ENCODE peak calls at places on chromosomes 11 and 22, in six cellular contexts. One of them, this sample, is unnamed.

GRCh38 chr22:26907366-26907765 is 250.0 kb downstream of the MIAT start:
- DNase-seq in IMR-90: no peak
- DNase-seq in keratinocyte: no peak
- DNase-seq in neuronal stem cell: no peak
- DNase-seq in psoas muscle: no peak
- DNase-seq in mucosa of descending colon: no peak
- DNase-seq in this sample: no peak

GRCh38 chr22:29308148-29308790 is 1.8 kb downstream of the GAS2L1 start:
- DNase-seq in keratinocyte: no peak
- DNase-seq in IMR-90: no peak
- DNase-seq in neuronal stem cell: no peak
- DNase-seq in psoas muscle: peak; percentile 79
- DNase-seq in mucosa of descending colon: no peak
- DNase-seq in this sample: peak; percentile 62

GRCh38 chr11:20688761-20689160 is 19.4 kb downstream of the NELL1 start:
- DNase-seq in psoas muscle: no peak
- DNase-seq in keratinocyte: no peak
- DNase-seq in IMR-90: no peak
- DNase-seq in mucosa of descending colon: no peak
- DNase-seq in neuronal stem cell: no peak
- DNase-seq in this sample: no peak

GRCh38 chr11:57429946-57430345 is 3.0 kb upstream of the SLC43A3 start:
- DNase-seq in neuronal stem cell: no peak
- DNase-seq in mucosa of descending colon: no peak
- DNase-seq in IMR-90: no peak
- DNase-seq in keratinocyte: no peak
- DNase-seq in psoas muscle: no peak
- DNase-seq in this sample: no peak

GRCh38 chr11:87878373-87878779 is 296.9 kb downstream of the RAB38 start:
- DNase-seq in mucosa of descending colon: peak; percentile 33
- DNase-seq in keratinocyte: no peak
- DNase-seq in IMR-90: peak; percentile 57
- DNase-seq in psoas muscle: no peak
- DNase-seq in neuronal stem cell: no peak
- DNase-seq in this sample: no peak

GRCh38 chr11:70378506-70379134 is 19.7 kb upstream of the CTTN start:
- DNase-seq in neuronal stem cell: no peak
- DNase-seq in mucosa of descending colon: no peak
- DNase-seq in psoas muscle: no peak
- DNase-seq in IMR-90: no peak
- DNase-seq in keratinocyte: no peak
- DNase-seq in this sample: peak; percentile 52

GRCh38 chr11:65817312-65817814 is 16.4 kb upstream of the SNX32 start:
- DNase-seq in mucosa of descending colon: no peak
- DNase-seq in neuronal stem cell: no peak
- DNase-seq in psoas muscle: no peak
- DNase-seq in IMR-90: no peak
- DNase-seq in keratinocyte: no peak
- DNase-seq in this sample: no peak

GRCh38 chr11:9717719-9718118 is 53.8 kb downstream of the SWAP70 start:
- DNase-seq in IMR-90: no peak
- DNase-seq in psoas muscle: no peak
- DNase-seq in mucosa of descending colon: no peak
- DNase-seq in keratinocyte: no peak
- DNase-seq in neuronal stem cell: no peak
- DNase-seq in this sample: no peak

GRCh38 chr11:727859-728748 is 19.2 kb upstream of the TALDO1 start:
- DNase-seq in neuronal stem cell: peak; percentile 71
- DNase-seq in mucosa of descending colon: peak; percentile 91
- DNase-seq in psoas muscle: peak; percentile 92
- DNase-seq in keratinocyte: no peak
- DNase-seq in IMR-90: peak; percentile 72
- DNase-seq in this sample: peak; percentile 100

GRCh38 chr11:84993386-84993785 is 633.8 kb downstream of the DLG2 start:
- DNase-seq in keratinocyte: no peak
- DNase-seq in neuronal stem cell: no peak
- DNase-seq in psoas muscle: no peak
- DNase-seq in IMR-90: no peak
- DNase-seq in mucosa of descending colon: peak; percentile 23
- DNase-seq in this sample: no peak

GRCh38 chr11:108278546-108278945 is 55.7 kb downstream of the ATM start:
- DNase-seq in keratinocyte: no peak
- DNase-seq in IMR-90: peak; percentile 2
- DNase-seq in mucosa of descending colon: peak; percentile 5
- DNase-seq in psoas muscle: no peak
- DNase-seq in neuronal stem cell: no peak
- DNase-seq in this sample: no peak

GRCh38 chr11:11782532-11783110 is 59.2 kb upstream of the USP47 start:
- DNase-seq in neuronal stem cell: no peak
- DNase-seq in mucosa of descending colon: peak; percentile 52
- DNase-seq in IMR-90: no peak
- DNase-seq in keratinocyte: no peak
- DNase-seq in psoas muscle: no peak
- DNase-seq in this sample: no peak

GRCh38 chr11:117414724-117415123 is 87.1 kb downstream of the CEP164 start:
- DNase-seq in psoas muscle: no peak
- DNase-seq in IMR-90: no peak
- DNase-seq in mucosa of descending colon: no peak
- DNase-seq in keratinocyte: no peak
- DNase-seq in neuronal stem cell: no peak
- DNase-seq in this sample: peak; percentile 30

GRCh38 chr22:38260760-38261477 is 11.9 kb downstream of the TMEM184B start:
- DNase-seq in IMR-90: peak; percentile 29
- DNase-seq in mucosa of descending colon: no peak
- DNase-seq in keratinocyte: no peak
- DNase-seq in psoas muscle: no peak
- DNase-seq in neuronal stem cell: peak; percentile 49
- DNase-seq in this sample: peak; percentile 86

GRCh38 chr11:120391854-120392253 is 55.6 kb downstream of the ARHGEF12 start:
- DNase-seq in neuronal stem cell: no peak
- DNase-seq in psoas muscle: no peak
- DNase-seq in keratinocyte: no peak
- DNase-seq in mucosa of descending colon: no peak
- DNase-seq in IMR-90: peak; percentile 30
- DNase-seq in this sample: no peak

GRCh38 chr22:32448980-32449379 is 15.3 kb downstream of the BPIFC start:
- DNase-seq in keratinocyte: no peak
- DNase-seq in mucosa of descending colon: peak; percentile 14
- DNase-seq in neuronal stem cell: no peak
- DNase-seq in psoas muscle: no peak
- DNase-seq in IMR-90: no peak
- DNase-seq in this sample: no peak

GRCh38 chr11:67423466-67423865 is 4.8 kb upstream of the RPS6KB2 start:
- DNase-seq in IMR-90: no peak
- DNase-seq in neuronal stem cell: no peak
- DNase-seq in keratinocyte: no peak
- DNase-seq in mucosa of descending colon: no peak
- DNase-seq in psoas muscle: no peak
- DNase-seq in this sample: no peak

GRCh38 chr11:112271242-112271641 is 10.6 kb upstream of the PLET1 start:
- DNase-seq in mucosa of descending colon: no peak
- DNase-seq in keratinocyte: no peak
- DNase-seq in IMR-90: no peak
- DNase-seq in neuronal stem cell: no peak
- DNase-seq in psoas muscle: no peak
- DNase-seq in this sample: no peak

GRCh38 chr11:111521132-111521531 is 6.6 kb downstream of the HOATZ start:
- DNase-seq in neuronal stem cell: no peak
- DNase-seq in mucosa of descending colon: no peak
- DNase-seq in psoas muscle: no peak
- DNase-seq in keratinocyte: no peak
- DNase-seq in IMR-90: peak; percentile 34
- DNase-seq in this sample: no peak

GRCh38 chr22:29689872-29690213 is 30.0 kb upstream of the CABP7 start:
- DNase-seq in neuronal stem cell: peak; percentile 54
- DNase-seq in IMR-90: peak; percentile 55
- DNase-seq in keratinocyte: no peak
- DNase-seq in mucosa of descending colon: peak; percentile 70
- DNase-seq in psoas muscle: peak; percentile 82
- DNase-seq in this sample: peak; percentile 95

GRCh38 chr11:73652046-73652730 is 5.8 kb downstream of the PLEKHB1 start:
- DNase-seq in neuronal stem cell: peak; percentile 84
- DNase-seq in keratinocyte: no peak
- DNase-seq in psoas muscle: no peak
- DNase-seq in mucosa of descending colon: no peak
- DNase-seq in IMR-90: no peak
- DNase-seq in this sample: no peak

GRCh38 chr11:46335858-46336600 is 11.2 kb upstream of the DGKZ start:
- DNase-seq in IMR-90: no peak
- DNase-seq in keratinocyte: no peak
- DNase-seq in mucosa of descending colon: no peak
- DNase-seq in psoas muscle: no peak
- DNase-seq in neuronal stem cell: no peak
- DNase-seq in this sample: peak; percentile 66

GRCh38 chr11:125342281-125342980 is 153.6 kb downstream of the FEZ1 start:
- DNase-seq in keratinocyte: no peak
- DNase-seq in neuronal stem cell: no peak
- DNase-seq in psoas muscle: no peak
- DNase-seq in mucosa of descending colon: no peak
- DNase-seq in IMR-90: no peak
- DNase-seq in this sample: no peak

GRCh38 chr11:134050541-134051383 is 18.1 kb upstream of the JAM3 start:
- DNase-seq in psoas muscle: peak; percentile 85
- DNase-seq in IMR-90: peak; percentile 49
- DNase-seq in neuronal stem cell: peak; percentile 62
- DNase-seq in keratinocyte: no peak
- DNase-seq in mucosa of descending colon: peak; percentile 92
- DNase-seq in this sample: peak; percentile 97

GRCh38 chr11:67316882-67317364 is 13.6 kb downstream of the SSH3 start:
- DNase-seq in mucosa of descending colon: no peak
- DNase-seq in psoas muscle: no peak
- DNase-seq in IMR-90: peak; percentile 52
- DNase-seq in keratinocyte: no peak
- DNase-seq in neuronal stem cell: no peak
- DNase-seq in this sample: no peak

GRCh38 chr11:45336136-45336535 is 50.0 kb upstream of the SYT13 start:
- DNase-seq in psoas muscle: no peak
- DNase-seq in neuronal stem cell: no peak
- DNase-seq in keratinocyte: no peak
- DNase-seq in mucosa of descending colon: no peak
- DNase-seq in IMR-90: no peak
- DNase-seq in this sample: no peak

GRCh38 chr11:102564110-102564509 is 33.6 kb upstream of the MMP7 start:
- DNase-seq in mucosa of descending colon: no peak
- DNase-seq in psoas muscle: no peak
- DNase-seq in keratinocyte: peak; percentile 70
- DNase-seq in IMR-90: peak; percentile 88
- DNase-seq in neuronal stem cell: no peak
- DNase-seq in this sample: peak; percentile 81

GRCh38 chr11:65559951-65560537 is 1.9 kb upstream of the LTBP3 start:
- DNase-seq in psoas muscle: no peak
- DNase-seq in mucosa of descending colon: no peak
- DNase-seq in keratinocyte: peak; percentile 94
- DNase-seq in neuronal stem cell: no peak
- DNase-seq in IMR-90: peak; percentile 53
- DNase-seq in this sample: peak; percentile 96

DNA sequence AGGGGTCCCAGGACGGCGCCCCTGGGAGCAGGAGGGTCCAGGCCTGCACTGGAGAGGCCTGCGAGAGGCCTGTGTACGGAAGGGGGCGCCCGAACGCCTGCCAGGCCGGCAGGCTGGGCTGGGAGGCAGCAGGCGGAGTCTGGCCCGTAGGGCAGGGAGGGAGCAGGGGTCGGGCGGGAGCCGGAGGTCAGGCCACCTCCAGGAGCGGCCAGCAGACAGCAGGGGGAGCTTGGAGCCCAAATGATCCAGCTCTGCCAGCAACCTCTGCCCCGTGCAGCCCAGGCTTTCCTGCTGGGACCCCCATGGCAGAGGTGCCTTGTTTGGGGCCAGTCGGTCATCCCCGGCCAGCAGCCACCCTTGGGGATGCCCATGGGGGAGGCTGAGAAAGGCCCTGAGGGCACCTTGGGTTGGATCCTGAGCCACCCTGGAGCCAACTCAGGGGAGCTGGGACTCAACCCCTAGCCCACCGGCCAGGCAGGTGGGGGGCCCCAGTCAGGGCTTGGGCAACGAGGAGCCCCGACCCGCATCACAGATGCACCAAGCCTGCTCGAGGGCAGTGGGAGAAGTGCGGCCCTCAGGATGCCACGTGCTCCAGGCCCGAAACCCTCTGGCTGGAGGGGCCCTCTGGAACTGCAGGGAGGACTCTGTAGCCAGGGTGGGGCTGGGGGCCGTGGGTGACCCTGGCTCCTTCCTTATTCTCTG is 9.6 kb upstream of the SYT8 start:
- DNase-seq in psoas muscle: peak; percentile 66
- DNase-seq in keratinocyte: no peak
- DNase-seq in IMR-90: no peak
- DNase-seq in neuronal stem cell: peak; percentile 81
- DNase-seq in mucosa of descending colon: peak; percentile 66
- DNase-seq in this sample: peak; percentile 96
- H3K4me1 ChIP-seq in psoas muscle: no peaks in the 10 kb centered on the region
- H3K4me1 ChIP-seq in keratinocyte: peaks cover 54% of the 10 kb centered on the region
- H3K4me1 ChIP-seq in IMR-90: peaks cover 13% of the 10 kb centered on the region
- H3K4me1 ChIP-seq in neuronal stem cell: no peaks in the 10 kb centered on the region
- H3K4me1 ChIP-seq in mucosa of descending colon: peaks cover 4% of the 10 kb centered on the region
- H3K4me1 ChIP-seq in this sample: peaks cover 60% of the 10 kb centered on the region

GRCh38 chr22:36332623-36333331 is 55.0 kb downstream of the MYH9 start:
- DNase-seq in keratinocyte: peak; percentile 72
- DNase-seq in neuronal stem cell: no peak
- DNase-seq in mucosa of descending colon: peak; percentile 52
- DNase-seq in IMR-90: peak; percentile 83
- DNase-seq in psoas muscle: no peak
- DNase-seq in this sample: peak; percentile 86

GRCh38 chr22:36334838-36335603 is 52.7 kb downstream of the MYH9 start:
- DNase-seq in mucosa of descending colon: no peak
- DNase-seq in keratinocyte: no peak
- DNase-seq in psoas muscle: no peak
- DNase-seq in IMR-90: peak; percentile 84
- DNase-seq in neuronal stem cell: no peak
- DNase-seq in this sample: peak; percentile 90

GRCh38 chr22:36331912-36332622 is 55.7 kb downstream of the MYH9 start:
- DNase-seq in psoas muscle: peak; percentile 85
- DNase-seq in IMR-90: peak; percentile 49
- DNase-seq in keratinocyte: no peak
- DNase-seq in neuronal stem cell: no peak
- DNase-seq in mucosa of descending colon: peak; percentile 73
- DNase-seq in this sample: peak; percentile 87

GRCh38 chr22:36334081-36334831 is 53.5 kb downstream of the MYH9 start:
- DNase-seq in neuronal stem cell: no peak
- DNase-seq in IMR-90: no peak
- DNase-seq in mucosa of descending colon: no peak
- DNase-seq in keratinocyte: no peak
- DNase-seq in psoas muscle: no peak
- DNase-seq in this sample: peak; percentile 41

GRCh38 chr22:36333632-36334031 is 54.1 kb downstream of the MYH9 start:
- DNase-seq in neuronal stem cell: no peak
- DNase-seq in keratinocyte: no peak
- DNase-seq in psoas muscle: no peak
- DNase-seq in IMR-90: no peak
- DNase-seq in mucosa of descending colon: no peak
- DNase-seq in this sample: peak; percentile 14
- H3K4me1 ChIP-seq in neuronal stem cell: peaks cover 61% of the 10 kb centered on the region
- H3K4me1 ChIP-seq in keratinocyte: peaks cover 98% of the 10 kb centered on the region
- H3K4me1 ChIP-seq in psoas muscle: peaks cover 98% of the 10 kb centered on the region
- H3K4me1 ChIP-seq in IMR-90: peaks cover 77% of the 10 kb centered on the region
- H3K4me1 ChIP-seq in mucosa of descending colon: peaks cover 79% of the 10 kb centered on the region
- H3K4me1 ChIP-seq in this sample: peaks cover 99% of the 10 kb centered on the region

GRCh38 chr11:1758611-1759150 is 5.0 kb downstream of the CTSD start:
- DNase-seq in psoas muscle: no peak
- DNase-seq in keratinocyte: no peak
- DNase-seq in IMR-90: no peak
- DNase-seq in neuronal stem cell: no peak
- DNase-seq in mucosa of descending colon: no peak
- DNase-seq in this sample: peak; percentile 78
- H3K4me1 ChIP-seq in psoas muscle: peaks cover 71% of the 10 kb centered on the region
- H3K4me1 ChIP-seq in keratinocyte: peaks cover 12% of the 10 kb centered on the region
- H3K4me1 ChIP-seq in IMR-90: peaks cover 21% of the 10 kb centered on the region
- H3K4me1 ChIP-seq in neuronal stem cell: peaks cover 6% of the 10 kb centered on the region
- H3K4me1 ChIP-seq in mucosa of descending colon: peaks cover 39% of the 10 kb centered on the region
- H3K4me1 ChIP-seq in this sample: peaks cover 36% of the 10 kb centered on the region

GRCh38 chr11:14413307-14414072 is 54.5 kb upstream of the RRAS2 start:
- DNase-seq in IMR-90: peak; percentile 58
- DNase-seq in neuronal stem cell: no peak
- DNase-seq in psoas muscle: peak; percentile 58
- DNase-seq in mucosa of descending colon: no peak
- DNase-seq in keratinocyte: no peak
- DNase-seq in this sample: peak; percentile 61
- H3K4me1 ChIP-seq in IMR-90: peaks cover 30% of the 10 kb centered on the region
- H3K4me1 ChIP-seq in neuronal stem cell: peaks cover 13% of the 10 kb centered on the region
- H3K4me1 ChIP-seq in psoas muscle: peaks cover 14% of the 10 kb centered on the region
- H3K4me1 ChIP-seq in mucosa of descending colon: no peaks in the 10 kb centered on the region
- H3K4me1 ChIP-seq in keratinocyte: peaks cover 57% of the 10 kb centered on the region
- H3K4me1 ChIP-seq in this sample: peaks cover 55% of the 10 kb centered on the region

This sample was measured in osteoblast.